ENCODE peak calls at places on chromosomes 1 and 21, in seven cellular contexts. One of them, this sample, is unnamed.

GRCh38 chr21:37270576-37271365 is 3.6 kb upstream of the VPS26C start:
- DNase-seq in tibial artery: no peak
- DNase-seq in CD4-positive, alpha-beta T cell: no peak
- DNase-seq in astrocyte of the spinal cord: no peak
- DNase-seq in body of pancreas: no peak
- DNase-seq in Calu3: no peak
- DNase-seq in WTC11: no peak
- DNase-seq in this sample: no peak

GRCh38 chr1:226066415-226067077 is 4.0 kb downstream of the H3-3A start:
- DNase-seq in tibial artery: no peak
- DNase-seq in CD4-positive, alpha-beta T cell: no peak
- DNase-seq in astrocyte of the spinal cord: peak
- DNase-seq in body of pancreas: no peak
- DNase-seq in Calu3: no peak
- DNase-seq in WTC11: no peak
- DNase-seq in this sample: no peak

GRCh38 chr21:39326607-39327307 is 13.3 kb upstream of the BRWD1 start:
- DNase-seq in tibial artery: no peak
- DNase-seq in CD4-positive, alpha-beta T cell: no peak
- DNase-seq in astrocyte of the spinal cord: no peak
- DNase-seq in body of pancreas: no peak
- DNase-seq in Calu3: no peak
- DNase-seq in WTC11: no peak
- DNase-seq in this sample: no peak

GRCh38 chr1:153354515-153355193 is 3.0 kb upstream of the S100A9 start:
- DNase-seq in tibial artery: no peak
- DNase-seq in CD4-positive, alpha-beta T cell: no peak
- DNase-seq in astrocyte of the spinal cord: no peak
- DNase-seq in body of pancreas: no peak
- DNase-seq in Calu3: no peak
- DNase-seq in WTC11: no peak
- DNase-seq in this sample: no peak

GRCh38 chr1:200959341-200959985 is 64.1 kb downstream of the KIF21B start:
- DNase-seq in tibial artery: no peak
- DNase-seq in CD4-positive, alpha-beta T cell: no peak
- DNase-seq in astrocyte of the spinal cord: no peak
- DNase-seq in body of pancreas: no peak
- DNase-seq in Calu3: no peak
- DNase-seq in WTC11: no peak
- DNase-seq in this sample: no peak

GRCh38 chr1:77948841-77949424 is 29.9 kb downstream of the FUBP1 start:
- DNase-seq in tibial artery: no peak
- DNase-seq in CD4-positive, alpha-beta T cell: no peak
- DNase-seq in astrocyte of the spinal cord: peak
- DNase-seq in body of pancreas: peak
- DNase-seq in Calu3: peak
- DNase-seq in WTC11: no peak
- DNase-seq in this sample: peak

GRCh38 chr1:41097105-41097504 is 75.6 kb upstream of the SLFNL1 start:
- DNase-seq in tibial artery: no peak
- DNase-seq in CD4-positive, alpha-beta T cell: no peak
- DNase-seq in astrocyte of the spinal cord: peak
- DNase-seq in body of pancreas: no peak
- DNase-seq in Calu3: no peak
- DNase-seq in WTC11: no peak
- DNase-seq in this sample: no peak

GRCh38 chr1:53799141-53799540 is 39.0 kb downstream of the NDC1 start:
- DNase-seq in tibial artery: no peak
- DNase-seq in CD4-positive, alpha-beta T cell: no peak
- DNase-seq in astrocyte of the spinal cord: no peak
- DNase-seq in body of pancreas: no peak
- DNase-seq in Calu3: no peak
- DNase-seq in WTC11: no peak
- DNase-seq in this sample: peak

GRCh38 chr1:186188736-186189135 is 186.3 kb downstream of the TPR start:
- DNase-seq in tibial artery: no peak
- DNase-seq in CD4-positive, alpha-beta T cell: no peak
- DNase-seq in astrocyte of the spinal cord: peak
- DNase-seq in body of pancreas: no peak
- DNase-seq in Calu3: no peak
- DNase-seq in WTC11: no peak
- DNase-seq in this sample: no peak

DNA sequence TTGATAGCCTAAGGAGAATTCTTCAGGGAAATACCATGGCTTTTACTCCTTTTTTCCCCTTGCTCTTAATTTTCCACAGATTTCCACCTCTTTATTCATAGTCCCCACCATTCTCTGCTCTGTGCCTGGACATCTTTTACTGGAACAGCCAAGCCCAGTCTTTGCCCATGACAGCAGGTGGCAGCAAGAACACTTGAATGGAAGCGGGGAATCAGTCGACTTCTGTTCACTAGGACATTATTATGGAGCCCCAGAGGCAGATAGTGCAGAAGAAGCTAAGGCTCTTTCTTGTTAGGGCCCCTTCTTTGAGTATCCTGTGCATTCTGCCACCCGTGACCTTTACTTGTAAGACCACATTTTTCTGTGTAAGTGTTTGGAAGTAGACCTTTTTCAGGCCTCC is 6.3 kb downstream of the OR14I1 start:
- DNase-seq in tibial artery: no peak
- DNase-seq in CD4-positive, alpha-beta T cell: no peak
- DNase-seq in astrocyte of the spinal cord: no peak
- DNase-seq in body of pancreas: peak
- DNase-seq in Calu3: peak
- DNase-seq in WTC11: no peak
- DNase-seq in this sample: no peak
- TF ChIP-seq CTCF in tibial artery: no peak
- TF ChIP-seq CTCF in CD4-positive, alpha-beta T cell: no peak
- TF ChIP-seq CTCF in astrocyte of the spinal cord: no peak
- TF ChIP-seq CTCF in body of pancreas: no peak
- TF ChIP-seq CTCF in Calu3: no peak
- TF ChIP-seq CTCF in WTC11: no peak
- TF ChIP-seq CTCF in this sample: no peak

GRCh38 chr1:50329332-50329932 is 93.8 kb downstream of the DMRTA2 start:
- DNase-seq in tibial artery: no peak
- DNase-seq in CD4-positive, alpha-beta T cell: no peak
- DNase-seq in astrocyte of the spinal cord: no peak
- DNase-seq in body of pancreas: peak
- DNase-seq in Calu3: peak
- DNase-seq in WTC11: peak
- DNase-seq in this sample: no peak

GRCh38 chr1:50335914-50336313 is 87.3 kb downstream of the DMRTA2 start:
- DNase-seq in tibial artery: no peak
- DNase-seq in CD4-positive, alpha-beta T cell: no peak
- DNase-seq in astrocyte of the spinal cord: no peak
- DNase-seq in body of pancreas: no peak
- DNase-seq in Calu3: no peak
- DNase-seq in WTC11: no peak
- DNase-seq in this sample: no peak

GRCh38 chr1:50335036-50335435 is 88.2 kb downstream of the DMRTA2 start:
- DNase-seq in tibial artery: no peak
- DNase-seq in CD4-positive, alpha-beta T cell: no peak
- DNase-seq in astrocyte of the spinal cord: no peak
- DNase-seq in body of pancreas: no peak
- DNase-seq in Calu3: no peak
- DNase-seq in WTC11: no peak
- DNase-seq in this sample: no peak

GRCh38 chr1:50333595-50333974 is 89.7 kb downstream of the DMRTA2 start:
- DNase-seq in tibial artery: no peak
- DNase-seq in CD4-positive, alpha-beta T cell: peak
- DNase-seq in astrocyte of the spinal cord: peak
- DNase-seq in body of pancreas: peak
- DNase-seq in Calu3: peak
- DNase-seq in WTC11: peak
- DNase-seq in this sample: no peak

DNA sequence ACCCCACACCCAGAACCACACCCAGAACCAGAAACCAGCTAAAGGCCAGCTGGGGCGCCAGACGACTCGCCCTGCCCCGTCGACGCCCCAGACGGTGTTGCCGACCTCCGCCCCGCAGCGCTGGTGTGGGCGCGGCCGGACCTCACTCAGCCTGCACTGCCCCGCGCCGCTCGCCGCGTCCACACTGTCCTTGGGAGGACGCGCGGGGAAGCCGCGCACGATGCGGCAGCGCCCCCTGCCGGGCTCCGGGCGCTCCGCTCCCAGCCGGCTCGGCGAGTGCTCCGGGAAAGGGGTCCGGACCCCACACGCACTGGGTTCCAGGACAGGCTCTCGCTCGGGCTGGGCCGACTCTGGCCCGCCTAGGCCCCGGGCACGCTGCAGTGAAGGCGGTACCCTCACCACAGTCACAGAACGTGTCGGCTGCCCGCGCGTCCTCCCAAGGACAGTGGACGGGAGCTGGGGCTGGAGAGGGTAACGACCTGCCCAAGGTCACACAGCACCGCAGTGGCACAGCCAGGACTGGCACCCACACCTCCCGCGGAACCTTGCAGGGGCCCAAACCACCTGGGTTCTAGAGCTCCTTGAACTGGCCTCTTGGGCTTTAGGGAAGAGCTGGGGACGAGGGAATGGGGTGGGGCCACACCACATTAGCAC is 90.2 kb downstream of the DMRTA2 start:
- DNase-seq in tibial artery: no peak
- DNase-seq in CD4-positive, alpha-beta T cell: peak
- DNase-seq in astrocyte of the spinal cord: peak
- DNase-seq in body of pancreas: peak
- DNase-seq in Calu3: peak
- DNase-seq in WTC11: peak
- DNase-seq in this sample: no peak
- TF ChIP-seq CTCF in tibial artery: peak
- TF ChIP-seq CTCF in CD4-positive, alpha-beta T cell: peak
- TF ChIP-seq CTCF in astrocyte of the spinal cord: peak
- TF ChIP-seq CTCF in body of pancreas: peak
- TF ChIP-seq CTCF in Calu3: peak
- TF ChIP-seq CTCF in WTC11: peak
- TF ChIP-seq CTCF in this sample: peak

GRCh38 chr1:109020693-109021092 is 21.2 kb downstream of the WDR47 start:
- DNase-seq in tibial artery: no peak
- DNase-seq in CD4-positive, alpha-beta T cell: no peak
- DNase-seq in astrocyte of the spinal cord: no peak
- DNase-seq in body of pancreas: no peak
- DNase-seq in Calu3: no peak
- DNase-seq in WTC11: no peak
- DNase-seq in this sample: no peak

GRCh38 chr1:109027841-109028240 is 14.1 kb downstream of the WDR47 start:
- DNase-seq in tibial artery: no peak
- DNase-seq in CD4-positive, alpha-beta T cell: no peak
- DNase-seq in astrocyte of the spinal cord: no peak
- DNase-seq in body of pancreas: no peak
- DNase-seq in Calu3: no peak
- DNase-seq in WTC11: no peak
- DNase-seq in this sample: no peak

GRCh38 chr1:109025691-109026090 is 16.2 kb downstream of the WDR47 start:
- DNase-seq in tibial artery: no peak
- DNase-seq in CD4-positive, alpha-beta T cell: no peak
- DNase-seq in astrocyte of the spinal cord: no peak
- DNase-seq in body of pancreas: no peak
- DNase-seq in Calu3: no peak
- DNase-seq in WTC11: no peak
- DNase-seq in this sample: no peak

DNA sequence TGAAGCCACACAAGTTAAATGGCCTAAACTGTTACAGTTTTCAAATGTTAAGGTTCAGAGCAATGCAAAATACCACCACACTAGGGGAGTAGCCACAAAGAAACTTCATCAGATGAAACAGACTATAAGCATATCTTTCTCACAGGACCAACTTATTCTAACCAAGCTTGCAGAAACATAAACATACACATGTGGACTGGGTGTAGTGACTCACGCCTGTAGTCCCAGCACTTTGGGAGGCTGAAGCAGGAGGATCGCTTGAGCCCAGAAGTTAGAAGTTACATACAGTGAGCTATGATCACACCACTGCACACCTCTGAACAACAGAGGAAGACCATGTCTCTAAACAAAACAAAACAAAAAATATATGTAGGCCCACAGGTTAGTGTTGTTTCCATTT is 17.3 kb downstream of the WDR47 start:
- DNase-seq in tibial artery: no peak
- DNase-seq in CD4-positive, alpha-beta T cell: no peak
- DNase-seq in astrocyte of the spinal cord: peak
- DNase-seq in body of pancreas: no peak
- DNase-seq in Calu3: no peak
- DNase-seq in WTC11: no peak
- DNase-seq in this sample: no peak
- TF ChIP-seq CTCF in tibial artery: no peak
- TF ChIP-seq CTCF in CD4-positive, alpha-beta T cell: no peak
- TF ChIP-seq CTCF in astrocyte of the spinal cord: no peak
- TF ChIP-seq CTCF in body of pancreas: no peak
- TF ChIP-seq CTCF in Calu3: no peak
- TF ChIP-seq CTCF in WTC11: no peak
- TF ChIP-seq CTCF in this sample: no peak

DNA sequence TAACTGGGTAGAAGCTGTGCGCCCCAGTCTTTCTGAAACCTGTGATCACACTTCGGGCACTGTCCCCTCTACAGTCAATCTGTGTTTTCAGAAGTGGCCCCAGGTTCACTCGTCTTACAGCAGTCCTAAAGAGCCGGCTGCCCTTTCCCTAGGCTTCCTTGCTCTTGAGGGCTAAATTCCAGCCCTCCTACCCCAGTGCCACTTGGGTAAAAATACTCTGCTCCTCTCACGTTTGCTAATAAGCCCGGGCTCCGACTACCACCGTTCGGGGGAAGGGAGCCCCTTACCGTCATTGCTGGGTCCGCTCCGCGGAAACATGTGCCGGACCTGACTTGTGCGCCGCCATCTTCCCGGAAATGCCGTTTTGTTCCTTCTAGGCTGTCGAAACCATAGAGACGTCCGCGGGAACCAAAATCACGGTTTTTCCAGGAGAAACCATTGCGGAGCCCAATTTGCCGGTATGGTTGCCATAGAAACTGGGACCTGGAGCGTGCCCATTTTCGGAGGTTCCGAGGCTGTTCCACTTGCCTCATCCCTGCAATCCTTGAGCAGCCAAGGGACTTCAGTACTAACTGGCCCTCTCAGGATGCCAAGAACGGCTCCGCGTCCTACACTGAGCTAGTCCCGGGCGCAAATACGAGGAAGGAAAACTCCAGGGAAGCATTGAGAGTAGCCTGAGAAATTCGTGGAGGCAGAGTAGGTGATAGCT is at the start of gene GPATCH4:
- DNase-seq in tibial artery: peak
- DNase-seq in CD4-positive, alpha-beta T cell: peak
- DNase-seq in astrocyte of the spinal cord: peak
- DNase-seq in body of pancreas: peak
- DNase-seq in Calu3: peak
- DNase-seq in WTC11: peak
- DNase-seq in this sample: peak
- TF ChIP-seq CTCF in tibial artery: no peak
- TF ChIP-seq CTCF in CD4-positive, alpha-beta T cell: no peak
- TF ChIP-seq CTCF in astrocyte of the spinal cord: no peak
- TF ChIP-seq CTCF in body of pancreas: no peak
- TF ChIP-seq CTCF in Calu3: no peak
- TF ChIP-seq CTCF in WTC11: no peak
- TF ChIP-seq CTCF in this sample: no peak